ENCODE peak calls at places on chromosomes 1 and 21, in six cellular contexts. X, I, C, G, T and D are unnamed samples.

GRCh38 chr1:16352842-16353535 is 709 bp upstream of the FBXO42 start:
- DNase-seq in C (no peak), T (no peak), X (no peak), I (no peak), G (no peak), D (no peak)

GRCh38 chr1:215188302-215188950 is 105.9 kb downstream of the KCNK2 start:
- DNase-seq in I (no peak), T (no peak), C (no peak), G (no peak), X (no peak), D (no peak)

GRCh38 chr21:43810505-43811261 is 21.3 kb downstream of the RRP1 start:
- DNase-seq in I (peak; percentile 81), G (peak; percentile 84), T (peak; percentile 76), C (peak; percentile 60), X (peak; percentile 89), D (peak; percentile 86)

GRCh38 chr1:168453056-168453455 is 90.7 kb downstream of the XCL2 start:
- DNase-seq in C (no peak), X (no peak), I (no peak), G (no peak), T (no peak), D (no peak)

GRCh38 chr1:65524931-65525296 is 104.4 kb downstream of the LEPR start:
- DNase-seq in I (no peak), G (no peak), T (no peak), C (no peak), X (no peak), D (no peak)

GRCh38 chr21:41369105-41369914 is 7.5 kb downstream of the MX2 start:
- DNase-seq in I (peak; percentile 23), C (no peak), T (peak; percentile 56), G (peak; percentile 49), X (peak; percentile 65), D (peak; percentile 30)

GRCh38 chr1:43317817-43318471 is 17.2 kb downstream of the TIE1 start:
- DNase-seq in G (no peak), T (no peak), X (no peak), C (no peak), I (no peak), D (no peak)

GRCh38 chr21:35351434-35351833 is 302.3 kb upstream of the RUNX1 start:
- DNase-seq in C (no peak), T (no peak), G (no peak), I (no peak), X (no peak), D (no peak)

GRCh38 chr1:230308039-230308438 is 118.1 kb downstream of the PGBD5 start:
- DNase-seq in T (no peak), X (no peak), I (no peak), C (peak; percentile 85), G (peak; percentile 70), D (no peak)

GRCh38 chr21:46005481-46005881 is 23.9 kb downstream of the COL6A1 start:
- DNase-seq in X (peak; percentile 41), T (no peak), G (peak; percentile 17), I (no peak), C (peak; percentile 15), D (no peak)

GRCh38 chr1:41277371-41277994 is 35.4 kb upstream of the SCMH1 start:
- DNase-seq in I (no peak), G (no peak), C (no peak), T (no peak), X (no peak), D (no peak)

GRCh38 chr1:66206563-66207154 is 327.3 kb upstream of the SGIP1 start:
- DNase-seq in T (no peak), G (no peak), X (no peak), I (no peak), C (no peak), D (no peak)

GRCh38 chr1:40898434-40898900 is 36.3 kb upstream of the CITED4 start:
- DNase-seq in G (no peak), T (no peak), I (no peak), C (peak; percentile 43), X (no peak), D (no peak)

GRCh38 chr1:195193134-195193533 is 1415.1 kb downstream of the KCNT2 start:
- DNase-seq in G (no peak), X (no peak), C (no peak), T (no peak), I (no peak), D (no peak)

GRCh38 chr1:58812468-58812867 is 28.6 kb upstream of the JUN start:
- DNase-seq in X (no peak), C (no peak), G (no peak), T (no peak), I (no peak), D (no peak)

GRCh38 chr1:156601122-156601830 is at the start of gene GPATCH4:
- DNase-seq in T (peak; percentile 73), C (peak; percentile 59), G (peak; percentile 79), I (peak; percentile 77), X (peak; percentile 81), D (peak; percentile 63)

GRCh38 chr1:24871306-24871901 is 58.7 kb downstream of the RUNX3 start:
- DNase-seq in T (no peak), X (no peak), I (no peak), G (no peak), C (no peak), D (no peak)

GRCh38 chr1:25810341-25811299 is 9.1 kb upstream of the MTFR1L start:
- DNase-seq in I (peak; percentile 76), T (peak; percentile 77), X (peak; percentile 83), C (peak; percentile 44), G (peak; percentile 73), D (peak; percentile 77)

GRCh38 chr1:201318504-201319340 is 35.4 kb downstream of the PKP1 start:
- DNase-seq in I (no peak), T (no peak), X (no peak), C (no peak), G (no peak), D (no peak)

GRCh38 chr21:25614441-25614840 is 7.2 kb upstream of the MRPL39 start:
- DNase-seq in T (no peak), X (no peak), G (no peak), I (no peak), C (no peak), D (no peak)

GRCh38 chr1:172626845-172627244 is 32.1 kb upstream of the FASLG start:
- DNase-seq in G (no peak), I (no peak), X (no peak), C (no peak), T (no peak), D (no peak)

GRCh38 chr1:177872563-177872900 is 97.3 kb downstream of the SEC16B start:
- DNase-seq in I (no peak), T (no peak), X (no peak), C (no peak), G (no peak), D (no peak)

GRCh38 chr1:221234821-221235220 is 355.6 kb downstream of the HLX start:
- DNase-seq in C (no peak), G (no peak), I (no peak), X (no peak), T (no peak), D (no peak)

GRCh38 chr1:20110679-20111078 is 8.7 kb downstream of the PLA2G2D start:
- DNase-seq in G (no peak), I (no peak), C (peak; percentile 65), T (no peak), X (no peak), D (no peak)

GRCh38 chr1:218665216-218665615 is 320.1 kb downstream of the TGFB2 start:
- DNase-seq in G (peak; percentile 44), C (no peak), T (no peak), I (no peak), X (no peak), D (no peak)

GRCh38 chr21:34916446-34916845 is 132.7 kb downstream of the RUNX1 start:
- DNase-seq in X (no peak), G (no peak), C (no peak), T (no peak), I (no peak), D (no peak)

GRCh38 chr1:98086796-98087195 is 166.0 kb upstream of the DPYD start:
- DNase-seq in G (no peak), C (no peak), T (peak; percentile 29), X (no peak), I (no peak), D (no peak)

GRCh38 chr1:235041201-235041600 is 87.4 kb downstream of the TOMM20 start:
- DNase-seq in I (no peak), X (no peak), G (no peak), T (no peak), C (no peak), D (no peak)
- H3K27ac ChIP-seq in I (no peak overlapping the region), X (no peak overlapping the region), G (no peak overlapping the region), T (no peak overlapping the region), C (no peak overlapping the region), D (no peak overlapping the region)

DNA sequence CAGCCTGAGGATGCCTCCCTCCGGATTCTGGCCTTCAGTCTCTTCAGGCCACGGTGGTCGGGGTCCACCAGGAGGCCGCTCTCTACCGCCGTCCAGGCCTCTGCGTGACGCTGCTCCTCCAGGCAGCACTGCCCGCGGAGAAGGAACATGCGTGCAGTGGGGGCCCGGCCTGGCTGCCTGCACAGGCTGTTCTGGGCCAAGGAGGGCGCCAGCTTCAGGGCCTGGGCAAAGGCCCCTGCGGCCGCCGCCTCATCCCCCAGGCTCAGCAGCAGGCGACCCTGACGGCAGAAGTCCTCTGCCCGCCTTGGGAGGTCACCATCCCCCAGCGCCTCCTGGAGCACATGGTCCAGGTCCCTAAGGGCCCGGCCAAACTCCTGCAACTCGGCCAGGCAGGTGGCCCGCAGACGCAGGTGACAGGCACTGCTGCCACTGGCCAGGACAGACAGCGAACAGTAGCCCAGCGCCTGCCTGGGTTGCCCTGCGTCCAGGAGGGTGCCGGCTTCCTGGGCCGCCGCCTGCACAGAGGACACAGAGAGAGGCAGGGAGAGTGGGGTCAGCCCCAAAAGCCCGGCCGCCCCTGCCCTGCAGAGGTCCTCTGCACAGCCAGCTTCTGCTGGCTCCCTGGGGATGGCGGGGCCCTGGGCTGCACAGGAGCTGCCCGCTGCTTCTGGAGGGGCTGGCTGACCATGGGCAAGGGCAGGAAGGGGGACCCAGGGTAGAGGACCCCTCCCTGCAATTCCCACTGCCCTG is 8.7 kb upstream of the MMEL1 start:
- DNase-seq in T (no peak), X (no peak), I (no peak), G (no peak), C (no peak), D (no peak)
- H3K27ac ChIP-seq in T (no peak overlapping the region), X (peak overlapping the region; percentile 92), I (peak overlapping the region; percentile 98), G (no peak overlapping the region), C (no peak overlapping the region), D (peak overlapping the region; percentile 96)

DNA sequence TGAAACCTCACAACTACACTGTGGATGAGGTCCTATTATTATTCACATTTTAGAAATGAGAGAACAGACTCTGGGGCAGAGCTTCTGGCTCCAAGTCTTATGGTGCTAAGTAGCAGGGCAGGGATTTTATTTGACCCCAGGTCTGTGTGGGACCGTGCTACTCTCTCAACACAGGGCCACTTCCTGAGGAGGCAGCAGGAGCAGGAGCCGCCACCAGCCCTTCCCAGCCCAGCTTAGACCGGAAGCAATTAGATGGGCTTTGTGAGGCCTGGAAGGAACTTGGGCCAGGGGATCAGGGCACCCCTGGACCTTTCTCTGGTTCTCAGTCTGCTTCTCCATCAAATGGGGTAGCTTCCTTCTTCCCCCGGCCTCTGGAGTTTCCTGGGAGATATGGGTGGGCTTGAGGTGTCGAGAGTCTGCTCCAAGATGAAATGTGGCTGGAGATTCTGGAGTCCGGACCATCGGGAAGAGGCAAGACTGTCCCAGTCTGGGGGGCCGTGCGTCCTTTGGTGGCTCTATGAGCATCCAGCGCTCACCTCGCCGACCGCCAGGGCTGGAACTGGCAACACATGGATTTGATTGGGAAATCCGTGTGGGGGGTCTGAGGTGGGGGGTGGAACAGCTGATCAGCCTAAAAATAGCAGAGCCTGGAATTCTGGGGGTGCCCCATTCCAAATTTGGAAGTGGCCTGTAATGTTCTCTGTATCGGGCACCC is 136.8 kb downstream of the FOXD2 start:
- DNase-seq in I (no peak), X (no peak), C (no peak), T (no peak), G (no peak), D (no peak)
- H3K27ac ChIP-seq in I (no peak overlapping the region), X (no peak overlapping the region), C (no peak overlapping the region), T (no peak overlapping the region), G (no peak overlapping the region), D (no peak overlapping the region)

GRCh38 chr1:45594412-45594811 is 10.6 kb downstream of the NASP start:
- DNase-seq in I (no peak), T (no peak), C (no peak), G (no peak), X (no peak), D (no peak)
- H3K27ac ChIP-seq in I (no peak overlapping the region), T (no peak overlapping the region), C (no peak overlapping the region), G (no peak overlapping the region), X (no peak overlapping the region), D (no peak overlapping the region)